ENCODE peak calls at places on chromosomes 6 and 20, in four cellular contexts. One of them, this sample, is unnamed.

GRCh38 chr6:145814035-145814500 is 527 bp downstream of the FBXO30 start:
- DNase-seq in GM12878: peak; percentile 20
- DNase-seq in IMR-90: no peak
- DNase-seq in endothelial cell of umbilical vein: no peak
- DNase-seq in this sample: no peak

GRCh38 chr6:125764105-125764671 is 14.8 kb downstream of the HEY2 start:
- DNase-seq in GM12878: no peak
- DNase-seq in endothelial cell of umbilical vein: no peak
- DNase-seq in IMR-90: no peak
- DNase-seq in this sample: no peak

GRCh38 chr20:34083137-34083536 is 28.9 kb downstream of the EIF2S2 start:
- DNase-seq in endothelial cell of umbilical vein: peak; percentile 32
- DNase-seq in GM12878: no peak
- DNase-seq in IMR-90: peak; percentile 86
- DNase-seq in this sample: peak; percentile 68

GRCh38 chr6:139485742-139486475 is 111.5 kb upstream of the CITED2 start:
- DNase-seq in IMR-90: no peak
- DNase-seq in endothelial cell of umbilical vein: no peak
- DNase-seq in GM12878: no peak
- DNase-seq in this sample: no peak

GRCh38 chr20:45069261-45069660 is 31.7 kb downstream of the KCNS1 start:
- DNase-seq in endothelial cell of umbilical vein: peak; percentile 34
- DNase-seq in GM12878: no peak
- DNase-seq in IMR-90: no peak
- DNase-seq in this sample: no peak

GRCh38 chr6:105485456-105485855 is 82.6 kb upstream of the PREP start:
- DNase-seq in IMR-90: no peak
- DNase-seq in endothelial cell of umbilical vein: peak; percentile 20
- DNase-seq in GM12878: no peak
- DNase-seq in this sample: no peak

GRCh38 chr20:51695574-51696303 is 72.5 kb downstream of the ATP9A start:
- DNase-seq in IMR-90: peak; percentile 93
- DNase-seq in endothelial cell of umbilical vein: peak; percentile 96
- DNase-seq in GM12878: no peak
- DNase-seq in this sample: no peak

GRCh38 chr6:142537612-142538478 is 236.0 kb downstream of the ADGRG6 start:
- DNase-seq in IMR-90: peak; percentile 34
- DNase-seq in GM12878: no peak
- DNase-seq in endothelial cell of umbilical vein: peak; percentile 18
- DNase-seq in this sample: peak; percentile 65

GRCh38 chr6:43683708-43684455 is 3.7 kb downstream of the MRPS18A start:
- DNase-seq in endothelial cell of umbilical vein: no peak
- DNase-seq in GM12878: no peak
- DNase-seq in IMR-90: no peak
- DNase-seq in this sample: no peak

GRCh38 chr6:158999154-158999668 is 791 bp downstream of the RSPH3 start:
- DNase-seq in GM12878: no peak
- DNase-seq in endothelial cell of umbilical vein: peak; percentile 21
- DNase-seq in IMR-90: peak; percentile 8
- DNase-seq in this sample: no peak

GRCh38 chr20:54576496-54576895 is 101.1 kb downstream of the DOK5 start:
- DNase-seq in endothelial cell of umbilical vein: no peak
- DNase-seq in GM12878: no peak
- DNase-seq in IMR-90: no peak
- DNase-seq in this sample: no peak

GRCh38 chr20:41094656-41095055 is 42.7 kb upstream of the PLCG1 start:
- DNase-seq in endothelial cell of umbilical vein: peak; percentile 30
- DNase-seq in GM12878: no peak
- DNase-seq in IMR-90: peak; percentile 61
- DNase-seq in this sample: no peak

GRCh38 chr20:1326031-1326930 is 2.7 kb downstream of the SDCBP2 start:
- DNase-seq in IMR-90: peak; percentile 41
- DNase-seq in endothelial cell of umbilical vein: peak; percentile 59
- DNase-seq in GM12878: no peak
- DNase-seq in this sample: no peak

GRCh38 chr6:74137910-74138309 is 441.9 kb downstream of the CD109 start:
- DNase-seq in endothelial cell of umbilical vein: peak; percentile 98
- DNase-seq in IMR-90: peak; percentile 84
- DNase-seq in GM12878: no peak
- DNase-seq in this sample: no peak

GRCh38 chr6:157054531-157054979 is 268.8 kb downstream of the TMEM242 start:
- DNase-seq in IMR-90: no peak
- DNase-seq in endothelial cell of umbilical vein: no peak
- DNase-seq in GM12878: no peak
- DNase-seq in this sample: no peak

GRCh38 chr20:36658300-36658699 is 12.3 kb upstream of the SLA2 start:
- DNase-seq in endothelial cell of umbilical vein: no peak
- DNase-seq in GM12878: no peak
- DNase-seq in IMR-90: no peak
- DNase-seq in this sample: no peak

GRCh38 chr6:169241688-169242350 is 11.8 kb downstream of the THBS2 start:
- DNase-seq in endothelial cell of umbilical vein: no peak
- DNase-seq in GM12878: no peak
- DNase-seq in IMR-90: no peak
- DNase-seq in this sample: no peak

GRCh38 chr20:20821496-20822260 is 109.2 kb upstream of the RALGAPA2 start:
- DNase-seq in endothelial cell of umbilical vein: no peak
- DNase-seq in GM12878: no peak
- DNase-seq in IMR-90: no peak
- DNase-seq in this sample: no peak

GRCh38 chr6:11615214-11615602 is 77.7 kb downstream of the TMEM170B start:
- DNase-seq in endothelial cell of umbilical vein: peak; percentile 51
- DNase-seq in IMR-90: peak; percentile 86
- DNase-seq in GM12878: no peak
- DNase-seq in this sample: no peak

GRCh38 chr6:134247271-134247833 is 70.6 kb downstream of the SGK1 start:
- DNase-seq in IMR-90: no peak
- DNase-seq in GM12878: peak; percentile 97
- DNase-seq in endothelial cell of umbilical vein: no peak
- DNase-seq in this sample: no peak

GRCh38 chr6:35602133-35602946 is 86.4 kb downstream of the FKBP5 start:
- DNase-seq in IMR-90: peak; percentile 32
- DNase-seq in endothelial cell of umbilical vein: peak; percentile 66
- DNase-seq in GM12878: no peak
- DNase-seq in this sample: no peak

GRCh38 chr6:124947821-124948451 is 14.3 kb upstream of the RNF217 start:
- DNase-seq in IMR-90: peak; percentile 54
- DNase-seq in GM12878: no peak
- DNase-seq in endothelial cell of umbilical vein: no peak
- DNase-seq in this sample: no peak

GRCh38 chr6:149346075-149346474 is 28.6 kb downstream of the TAB2 start:
- DNase-seq in IMR-90: no peak
- DNase-seq in GM12878: no peak
- DNase-seq in endothelial cell of umbilical vein: no peak
- DNase-seq in this sample: no peak

GRCh38 chr6:118774596-118774995 is 119.4 kb upstream of the ASF1A start:
- DNase-seq in GM12878: no peak
- DNase-seq in IMR-90: no peak
- DNase-seq in endothelial cell of umbilical vein: no peak
- DNase-seq in this sample: no peak

GRCh38 chr6:117034547-117034946 is 157.5 kb downstream of the RFX6 start:
- DNase-seq in GM12878: no peak
- DNase-seq in IMR-90: no peak
- DNase-seq in endothelial cell of umbilical vein: no peak
- DNase-seq in this sample: no peak

GRCh38 chr20:41362748-41363140 is 3.9 kb downstream of the EMILIN3 start:
- DNase-seq in endothelial cell of umbilical vein: no peak
- DNase-seq in IMR-90: no peak
- DNase-seq in GM12878: no peak
- DNase-seq in this sample: no peak

GRCh38 chr20:19757487-19757972 is 528 bp upstream of the RIN2 start:
- DNase-seq in GM12878: no peak
- DNase-seq in IMR-90: peak; percentile 70
- DNase-seq in endothelial cell of umbilical vein: peak; percentile 80
- DNase-seq in this sample: no peak

GRCh38 chr6:155078331-155078745 is 83.2 kb downstream of the TIAM2 start:
- DNase-seq in GM12878: no peak
- DNase-seq in endothelial cell of umbilical vein: no peak
- DNase-seq in IMR-90: no peak
- DNase-seq in this sample: no peak

GRCh38 chr6:41477572-41477971 is 68.6 kb upstream of the FOXP4 start:
- DNase-seq in GM12878: no peak
- DNase-seq in IMR-90: no peak
- DNase-seq in endothelial cell of umbilical vein: no peak
- DNase-seq in this sample: no peak

GRCh38 chr6:26421259-26422144 is 18.8 kb upstream of the BTN3A3 start:
- DNase-seq in IMR-90: peak; percentile 92
- DNase-seq in endothelial cell of umbilical vein: peak; percentile 95
- DNase-seq in GM12878: peak; percentile 43
- DNase-seq in this sample: peak; percentile 92

GRCh38 chr6:79538481-79538971 is 1.3 kb upstream of the LCA5 start:
- DNase-seq in endothelial cell of umbilical vein: peak; percentile 32
- DNase-seq in IMR-90: no peak
- DNase-seq in GM12878: no peak
- DNase-seq in this sample: no peak

GRCh38 chr6:127162808-127163207 is 44.3 kb downstream of the RSPO3 start:
- DNase-seq in endothelial cell of umbilical vein: peak; percentile 76
- DNase-seq in IMR-90: no peak
- DNase-seq in GM12878: no peak
- DNase-seq in this sample: no peak

GRCh38 chr6:19945843-19946358 is 108.7 kb downstream of the ID4 start:
- DNase-seq in endothelial cell of umbilical vein: no peak
- DNase-seq in GM12878: no peak
- DNase-seq in IMR-90: no peak
- DNase-seq in this sample: no peak

GRCh38 chr6:158648682-158649131 is 1.1 kb upstream of the SYTL3 start:
- DNase-seq in endothelial cell of umbilical vein: no peak
- DNase-seq in GM12878: peak; percentile 83
- DNase-seq in IMR-90: peak; percentile 96
- DNase-seq in this sample: no peak

GRCh38 chr6:10000461-10000992 is 414.3 kb downstream of the TFAP2A start:
- DNase-seq in endothelial cell of umbilical vein: no peak
- DNase-seq in IMR-90: peak; percentile 5
- DNase-seq in GM12878: no peak
- DNase-seq in this sample: no peak

DNA sequence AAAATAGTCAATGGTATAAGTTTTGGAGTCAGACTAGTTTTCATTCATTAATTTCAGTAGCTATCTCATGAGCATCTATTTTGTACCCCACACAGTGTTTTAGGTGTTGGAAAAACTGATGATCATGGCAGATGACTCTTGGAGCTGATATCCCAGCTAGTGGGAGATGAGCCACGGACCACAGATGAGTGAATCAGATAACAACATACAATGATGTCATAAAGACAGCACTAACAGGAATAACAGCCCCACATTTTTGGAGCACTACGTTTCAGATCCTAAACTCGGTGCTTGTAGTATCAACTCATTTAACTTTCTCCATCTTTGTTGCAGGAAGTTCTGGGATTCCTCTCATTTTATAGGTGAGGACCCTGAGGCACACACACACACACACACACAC is 67.8 kb upstream of the EDN3 start:
- DNase-seq in endothelial cell of umbilical vein: no peak
- DNase-seq in GM12878: no peak
- DNase-seq in IMR-90: peak; percentile 4
- DNase-seq in this sample: no peak
- TF ChIP-seq FOS in endothelial cell of umbilical vein: no peak
- TF ChIP-seq FOS in GM12878: no peak
- TF ChIP-seq FOS in IMR-90: no peak
- TF ChIP-seq FOS in this sample: no peak

DNA sequence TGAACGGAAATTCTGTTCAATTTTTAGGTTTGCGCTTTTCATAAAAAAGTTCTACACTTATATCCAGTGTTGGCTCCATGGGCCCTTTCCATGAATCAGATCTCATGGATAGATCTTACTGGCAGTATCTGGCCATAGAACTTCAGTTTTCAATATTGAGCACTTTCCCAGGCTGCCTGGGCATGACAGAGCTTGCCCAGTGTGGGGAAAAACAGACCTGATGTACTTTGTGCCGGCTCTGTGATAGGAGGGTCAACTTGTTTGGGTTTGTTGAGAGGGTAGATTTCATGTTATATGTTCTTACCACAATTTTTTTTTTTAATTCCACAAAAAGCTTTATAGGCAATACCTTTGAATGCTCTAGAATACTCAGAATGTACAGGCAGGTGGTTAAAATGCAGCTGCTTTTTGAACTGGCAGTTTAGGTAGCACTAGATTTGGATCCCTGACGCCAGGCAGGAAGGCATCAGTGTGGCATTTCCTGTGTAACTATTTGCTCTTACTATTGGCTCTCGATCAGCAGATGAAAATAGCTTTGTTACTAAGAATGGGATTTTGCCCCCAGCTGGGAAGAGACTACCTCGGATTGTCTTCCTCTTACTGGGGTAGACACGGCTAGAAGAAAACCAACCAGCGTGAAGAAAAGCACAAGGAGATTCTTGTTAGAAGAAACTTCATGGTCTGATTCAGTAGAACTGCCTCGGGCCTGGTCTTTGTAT is 404.9 kb upstream of the SOX4 start:
- DNase-seq in IMR-90: no peak
- DNase-seq in endothelial cell of umbilical vein: peak; percentile 64
- DNase-seq in GM12878: peak; percentile 82
- DNase-seq in this sample: no peak
- TF ChIP-seq FOS in IMR-90: no peak
- TF ChIP-seq FOS in endothelial cell of umbilical vein: no peak
- TF ChIP-seq FOS in GM12878: no peak
- TF ChIP-seq FOS in this sample: no peak

GRCh38 chr6:24738732-24739131 is 19.8 kb upstream of the C6orf62 start:
- DNase-seq in GM12878: no peak
- DNase-seq in endothelial cell of umbilical vein: peak; percentile 30
- DNase-seq in IMR-90: no peak
- DNase-seq in this sample: no peak

GRCh38 chr6:24744911-24745310 is 26.0 kb upstream of the C6orf62 start:
- DNase-seq in GM12878: no peak
- DNase-seq in IMR-90: no peak
- DNase-seq in endothelial cell of umbilical vein: no peak
- DNase-seq in this sample: no peak

GRCh38 chr6:24743944-24744335 is 25.0 kb upstream of the C6orf62 start:
- DNase-seq in IMR-90: no peak
- DNase-seq in endothelial cell of umbilical vein: no peak
- DNase-seq in GM12878: peak; percentile 40
- DNase-seq in this sample: no peak

GRCh38 chr6:24740861-24741260 is 21.9 kb upstream of the C6orf62 start:
- DNase-seq in endothelial cell of umbilical vein: no peak
- DNase-seq in GM12878: no peak
- DNase-seq in IMR-90: peak; percentile 37
- DNase-seq in this sample: no peak

GRCh38 chr6:24743265-24743943 is 24.4 kb upstream of the C6orf62 start:
- DNase-seq in IMR-90: peak; percentile 98
- DNase-seq in endothelial cell of umbilical vein: peak; percentile 95
- DNase-seq in GM12878: peak; percentile 81
- DNase-seq in this sample: peak; percentile 39
- TF ChIP-seq FOS in IMR-90: peak; percentile 93
- TF ChIP-seq FOS in endothelial cell of umbilical vein: peak; percentile 88
- TF ChIP-seq FOS in GM12878: no peak
- TF ChIP-seq FOS in this sample: no peak

DNA sequence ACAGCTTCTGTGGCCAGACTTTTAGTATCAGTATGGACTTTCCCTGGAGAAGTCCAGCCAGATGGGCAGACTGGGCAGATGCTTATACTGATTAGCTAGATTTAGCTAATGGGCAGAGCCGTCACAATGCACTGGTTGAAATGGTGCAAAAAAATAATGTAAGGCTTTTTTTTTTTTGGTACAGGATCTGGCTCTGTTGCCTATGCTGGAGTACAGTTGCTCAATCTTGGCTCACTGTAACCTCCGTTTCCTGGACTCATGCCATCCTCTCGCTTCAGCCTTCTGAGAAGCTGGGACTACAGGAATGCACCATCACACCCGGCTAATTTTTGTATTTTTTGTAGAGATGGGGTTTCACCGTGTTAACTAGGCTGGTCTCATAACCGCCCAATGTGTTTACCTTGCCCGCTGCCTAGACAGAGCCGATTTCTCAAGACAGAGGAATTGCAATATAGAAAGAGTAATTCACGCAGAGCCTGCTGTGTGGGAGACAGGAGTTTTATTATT is 16.4 kb upstream of the KIFC1 start:
- DNase-seq in endothelial cell of umbilical vein: peak; percentile 32
- DNase-seq in IMR-90: peak; percentile 84
- DNase-seq in GM12878: no peak
- DNase-seq in this sample: no peak
- TF ChIP-seq FOS in endothelial cell of umbilical vein: no peak
- TF ChIP-seq FOS in IMR-90: no peak
- TF ChIP-seq FOS in GM12878: no peak
- TF ChIP-seq FOS in this sample: no peak